ENCODE peak calls at places on chromosome 18, in six cellular contexts. One of them, this sample, is unnamed.

GRCh38 chr18:32618501-32618985 is 147.9 kb upstream of the GAREM1 start:
- DNase-seq in T-helper 2 cell: no peak
- DNase-seq in WTC11: no peak
- DNase-seq in putamen: no peak
- DNase-seq in cardiac fibroblast: no peak
- DNase-seq in NT2/D1: no peak
- DNase-seq in this sample: no peak

GRCh38 chr18:76490701-76491171 is 4.3 kb downstream of the ZNF516 start:
- DNase-seq in T-helper 2 cell: no peak
- DNase-seq in WTC11: peak
- DNase-seq in putamen: no peak
- DNase-seq in cardiac fibroblast: peak
- DNase-seq in NT2/D1: no peak
- DNase-seq in this sample: peak

GRCh38 chr18:12944724-12945123 is 3.1 kb upstream of the SEH1L start:
- DNase-seq in T-helper 2 cell: no peak
- DNase-seq in WTC11: no peak
- DNase-seq in putamen: no peak
- DNase-seq in cardiac fibroblast: peak
- DNase-seq in NT2/D1: no peak
- DNase-seq in this sample: no peak

GRCh38 chr18:80241919-80242777 is 5.2 kb downstream of the PARD6G start:
- DNase-seq in T-helper 2 cell: no peak
- DNase-seq in WTC11: no peak
- DNase-seq in putamen: no peak
- DNase-seq in cardiac fibroblast: no peak
- DNase-seq in NT2/D1: no peak
- DNase-seq in this sample: no peak

GRCh38 chr18:48442761-48443160 is 33.6 kb upstream of the ZBTB7C start:
- DNase-seq in T-helper 2 cell: no peak
- DNase-seq in WTC11: no peak
- DNase-seq in putamen: no peak
- DNase-seq in cardiac fibroblast: peak
- DNase-seq in NT2/D1: no peak
- DNase-seq in this sample: no peak

GRCh38 chr18:50313873-50314460 is 26.5 kb upstream of the CXXC1 start:
- DNase-seq in T-helper 2 cell: no peak
- DNase-seq in WTC11: no peak
- DNase-seq in putamen: no peak
- DNase-seq in cardiac fibroblast: no peak
- DNase-seq in NT2/D1: no peak
- DNase-seq in this sample: no peak

GRCh38 chr18:7954229-7954628 is 387.1 kb downstream of the PTPRM start:
- DNase-seq in T-helper 2 cell: no peak
- DNase-seq in WTC11: no peak
- DNase-seq in putamen: no peak
- DNase-seq in cardiac fibroblast: peak
- DNase-seq in NT2/D1: no peak
- DNase-seq in this sample: no peak

GRCh38 chr18:60188943-60189342 is 183.6 kb downstream of the MC4R start:
- DNase-seq in T-helper 2 cell: no peak
- DNase-seq in WTC11: no peak
- DNase-seq in putamen: no peak
- DNase-seq in cardiac fibroblast: no peak
- DNase-seq in NT2/D1: no peak
- DNase-seq in this sample: no peak

GRCh38 chr18:39825485-39825884 is 2129.5 kb upstream of the PIK3C3 start:
- DNase-seq in T-helper 2 cell: no peak
- DNase-seq in WTC11: no peak
- DNase-seq in putamen: no peak
- DNase-seq in cardiac fibroblast: peak
- DNase-seq in NT2/D1: no peak
- DNase-seq in this sample: no peak

GRCh38 chr18:28176674-28176932 is 327 bp downstream of the CDH2 start:
- DNase-seq in T-helper 2 cell: no peak
- DNase-seq in WTC11: peak
- DNase-seq in putamen: peak
- DNase-seq in cardiac fibroblast: no peak
- DNase-seq in NT2/D1: no peak
- DNase-seq in this sample: no peak

GRCh38 chr18:832085-832681 is 20.1 kb upstream of the YES1 start:
- DNase-seq in T-helper 2 cell: no peak
- DNase-seq in WTC11: peak
- DNase-seq in putamen: no peak
- DNase-seq in cardiac fibroblast: peak
- DNase-seq in NT2/D1: no peak
- DNase-seq in this sample: no peak

GRCh38 chr18:37124511-37124910 is 295.6 kb downstream of the KIAA1328 start:
- DNase-seq in T-helper 2 cell: no peak
- DNase-seq in WTC11: no peak
- DNase-seq in putamen: no peak
- DNase-seq in cardiac fibroblast: no peak
- DNase-seq in NT2/D1: no peak
- DNase-seq in this sample: no peak

GRCh38 chr18:58699551-58699950 is 28.3 kb downstream of the MALT1 start:
- DNase-seq in T-helper 2 cell: no peak
- DNase-seq in WTC11: no peak
- DNase-seq in putamen: no peak
- DNase-seq in cardiac fibroblast: peak
- DNase-seq in NT2/D1: no peak
- DNase-seq in this sample: no peak

GRCh38 chr18:62338446-62339105 is 13.5 kb downstream of the TNFRSF11A start:
- DNase-seq in T-helper 2 cell: no peak
- DNase-seq in WTC11: no peak
- DNase-seq in putamen: no peak
- DNase-seq in cardiac fibroblast: no peak
- DNase-seq in NT2/D1: no peak
- DNase-seq in this sample: no peak

GRCh38 chr18:69085933-69086332 is 288.1 kb downstream of the CCDC102B start:
- DNase-seq in T-helper 2 cell: no peak
- DNase-seq in WTC11: no peak
- DNase-seq in putamen: peak
- DNase-seq in cardiac fibroblast: no peak
- DNase-seq in NT2/D1: no peak
- DNase-seq in this sample: no peak

GRCh38 chr18:50734886-50735285 is 84.9 kb downstream of the MRO start:
- DNase-seq in T-helper 2 cell: no peak
- DNase-seq in WTC11: no peak
- DNase-seq in putamen: no peak
- DNase-seq in cardiac fibroblast: no peak
- DNase-seq in NT2/D1: no peak
- DNase-seq in this sample: no peak

GRCh38 chr18:58005036-58005435 is 39.0 kb upstream of the NEDD4L start:
- DNase-seq in T-helper 2 cell: no peak
- DNase-seq in WTC11: no peak
- DNase-seq in putamen: no peak
- DNase-seq in cardiac fibroblast: peak
- DNase-seq in NT2/D1: no peak
- DNase-seq in this sample: no peak

GRCh38 chr18:79531386-79531785 is 135.7 kb downstream of the NFATC1 start:
- DNase-seq in T-helper 2 cell: no peak
- DNase-seq in WTC11: peak
- DNase-seq in putamen: no peak
- DNase-seq in cardiac fibroblast: no peak
- DNase-seq in NT2/D1: no peak
- DNase-seq in this sample: no peak

This sample was measured in CD8-positive, alpha-beta memory T cell.